ENCODE peak calls at places on chromosomes 7 and 10, in eight cellular contexts. G, P, K, H, E, A, L and T are unnamed samples.

GRCh38 chr10:85430991-85431390 is 935.6 kb downstream of the GRID1 start:
- DNase-seq in E (no peak), A (peak; percentile 39), K (no peak), L (no peak), H (no peak), P (peak; percentile 7), G (no peak), T (peak; percentile 6)

GRCh38 chr10:35460852-35461460 is 124.6 kb downstream of the CCNY start:
- DNase-seq in P (no peak), G (no peak), A (no peak), K (no peak), H (no peak), L (no peak), E (no peak), T (no peak)

GRCh38 chr7:37916673-37917660 is at the start of gene SFRP4:
- DNase-seq in L (peak; percentile 66), E (no peak), A (peak; percentile 76), H (peak; percentile 2), K (peak; percentile 61), P (peak; percentile 65), G (peak; percentile 50), T (no peak)

GRCh38 chr7:76262683-76263402 is 39.6 kb upstream of the HSPB1 start:
- DNase-seq in G (peak; percentile 55), K (peak; percentile 71), E (no peak), P (peak; percentile 52), A (peak; percentile 78), L (peak; percentile 53), H (peak; percentile 65), T (peak; percentile 39)

GRCh38 chr7:150977382-150978135 is 562 bp downstream of the KCNH2 start:
- DNase-seq in A (no peak), K (no peak), H (no peak), P (no peak), G (no peak), L (no peak), E (no peak), T (no peak)

GRCh38 chr10:72310241-72310633 is 36.5 kb downstream of the DDIT4 start:
- DNase-seq in G (no peak), P (no peak), A (no peak), H (peak; percentile 53), L (no peak), E (no peak), K (no peak), T (no peak)

GRCh38 chr7:154598405-154598804 is 404.5 kb downstream of the PAXIP1 start:
- DNase-seq in L (no peak), P (no peak), A (peak; percentile 37), H (no peak), K (no peak), E (no peak), G (no peak), T (no peak)

GRCh38 chr7:84060760-84061261 is 133.8 kb downstream of the SEMA3A start:
- DNase-seq in K (no peak), A (no peak), H (peak; percentile 59), P (peak; percentile 11), G (no peak), L (no peak), E (no peak), T (peak; percentile 78)

GRCh38 chr7:144842377-144842851 is 6.6 kb upstream of the TPK1 start:
- DNase-seq in H (peak; percentile 22), E (no peak), A (peak; percentile 40), G (peak; percentile 85), K (peak; percentile 47), P (no peak), L (peak; percentile 79), T (peak; percentile 86)

GRCh38 chr7:28269700-28270361 is 89.2 kb upstream of the JAZF1 start:
- DNase-seq in A (no peak), L (no peak), K (no peak), E (no peak), P (no peak), G (no peak), H (no peak), T (no peak)

GRCh38 chr7:143884978-143885559 is 16.9 kb downstream of the TCAF1 start:
- DNase-seq in L (no peak), K (no peak), H (peak; percentile 37), G (peak; percentile 44), E (no peak), P (peak; percentile 72), A (peak; percentile 84), T (peak; percentile 26)

GRCh38 chr7:11702938-11703337 is 129.1 kb downstream of the THSD7A start:
- DNase-seq in H (no peak), A (no peak), L (peak; percentile 49), K (no peak), P (no peak), G (no peak), E (no peak), T (no peak)

GRCh38 chr10:119541459-119542356 is 811 bp downstream of the RGS10 start:
- DNase-seq in L (peak; percentile 35), H (no peak), G (no peak), P (no peak), K (no peak), E (no peak), A (no peak), T (no peak)

GRCh38 chr7:133575726-133576125 is 322.8 kb downstream of the EXOC4 start:
- DNase-seq in K (no peak), A (no peak), P (no peak), L (no peak), G (no peak), H (no peak), E (no peak), T (no peak)

GRCh38 chr10:95290801-95291633 is at the start of gene PDLIM1:
- DNase-seq in H (peak; percentile 93), E (peak; percentile 86), L (peak; percentile 80), A (peak; percentile 93), P (no peak), G (peak; percentile 86), K (peak; percentile 82), T (no peak)

GRCh38 chr7:33062023-33062781 is at the start of gene NT5C3A:
- DNase-seq in E (peak; percentile 79), L (peak; percentile 35), A (peak; percentile 63), K (peak; percentile 57), H (peak; percentile 70), G (peak; percentile 72), P (peak; percentile 19), T (no peak)

GRCh38 chr7:111029574-111030357 is 61.2 kb upstream of the LRRN3 start:
- DNase-seq in L (peak; percentile 42), G (no peak), E (no peak), A (peak; percentile 33), H (no peak), K (no peak), P (peak; percentile 39), T (no peak)

GRCh38 chr7:16609842-16610450 is 35.6 kb downstream of the ANKMY2 start:
- DNase-seq in E (no peak), A (peak; percentile 34), P (no peak), G (no peak), K (no peak), H (no peak), L (no peak), T (no peak)

GRCh38 chr10:104732222-104732621 is 91.1 kb downstream of the SORCS3 start:
- DNase-seq in G (no peak), P (no peak), E (no peak), L (no peak), H (no peak), A (no peak), K (no peak), T (no peak)
- H3K27ac ChIP-seq in G (no peak overlapping the region), P (no peak overlapping the region), E (peak overlapping the region; percentile 21), L (no peak overlapping the region), H (no peak overlapping the region), A (peak overlapping the region; percentile 31), K (no peak overlapping the region), T (no peak overlapping the region)

DNA sequence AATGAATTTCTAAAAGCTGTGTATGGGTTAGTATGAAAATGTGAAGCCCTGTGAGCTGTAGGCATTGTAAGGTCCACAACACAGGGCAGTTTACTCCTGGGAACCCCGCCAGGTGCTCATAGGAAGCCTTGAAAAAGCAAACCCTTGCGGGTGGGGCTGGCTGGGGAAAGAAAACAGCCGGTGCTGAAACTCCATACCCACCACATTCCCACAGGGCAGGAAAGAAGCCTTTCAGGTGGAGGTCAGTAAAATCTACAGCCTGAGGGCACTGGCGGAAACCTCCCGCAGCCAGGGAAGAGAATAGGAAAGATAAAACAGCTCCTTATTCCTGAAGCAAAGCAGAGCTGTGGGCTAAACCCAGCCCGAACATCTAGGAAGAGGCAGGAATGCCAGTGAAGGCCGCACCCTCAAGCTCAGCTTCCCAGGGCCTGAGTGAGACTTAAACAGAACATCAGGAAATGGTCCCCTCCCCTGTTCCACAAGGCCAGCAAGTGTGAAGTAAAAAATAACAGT is 34.7 kb downstream of the PODXL start:
- DNase-seq in G (peak; percentile 81), L (peak; percentile 61), K (peak; percentile 95), E (no peak), P (no peak), A (no peak), H (peak; percentile 21), T (no peak)
- H3K27ac ChIP-seq in G (peak overlapping the region; percentile 62), L (peak overlapping the region; percentile 51), K (peak overlapping the region; percentile 77), E (peak overlapping the region; percentile 54), P (no peak overlapping the region), A (peak overlapping the region; percentile 37), H (peak overlapping the region; percentile 44), T (no peak overlapping the region)

DNA sequence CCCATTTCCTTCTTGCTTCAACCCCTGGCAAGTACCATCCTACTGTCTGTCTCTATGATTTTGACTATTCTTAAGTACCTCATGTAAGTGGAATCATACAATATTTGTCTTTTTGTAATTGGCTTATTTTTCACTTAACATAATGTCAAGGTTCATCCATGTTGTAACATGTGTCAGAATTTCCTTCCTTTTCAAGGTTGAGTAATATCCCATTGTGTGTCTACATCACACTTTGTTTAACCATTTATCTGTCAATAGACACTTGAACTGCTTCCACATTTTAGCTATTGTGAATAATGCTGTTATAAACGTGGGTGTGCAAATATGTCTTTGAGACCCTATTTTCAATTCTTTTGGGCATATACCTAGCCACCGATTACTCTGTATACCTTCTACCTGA is 14.0 kb upstream of the CDK14 start:
- DNase-seq in G (no peak), A (no peak), L (no peak), P (no peak), H (no peak), E (no peak), K (no peak), T (no peak)
- H3K27ac ChIP-seq in G (no peak overlapping the region), A (no peak overlapping the region), L (no peak overlapping the region), P (no peak overlapping the region), H (no peak overlapping the region), E (no peak overlapping the region), K (no peak overlapping the region), T (no peak overlapping the region)

DNA sequence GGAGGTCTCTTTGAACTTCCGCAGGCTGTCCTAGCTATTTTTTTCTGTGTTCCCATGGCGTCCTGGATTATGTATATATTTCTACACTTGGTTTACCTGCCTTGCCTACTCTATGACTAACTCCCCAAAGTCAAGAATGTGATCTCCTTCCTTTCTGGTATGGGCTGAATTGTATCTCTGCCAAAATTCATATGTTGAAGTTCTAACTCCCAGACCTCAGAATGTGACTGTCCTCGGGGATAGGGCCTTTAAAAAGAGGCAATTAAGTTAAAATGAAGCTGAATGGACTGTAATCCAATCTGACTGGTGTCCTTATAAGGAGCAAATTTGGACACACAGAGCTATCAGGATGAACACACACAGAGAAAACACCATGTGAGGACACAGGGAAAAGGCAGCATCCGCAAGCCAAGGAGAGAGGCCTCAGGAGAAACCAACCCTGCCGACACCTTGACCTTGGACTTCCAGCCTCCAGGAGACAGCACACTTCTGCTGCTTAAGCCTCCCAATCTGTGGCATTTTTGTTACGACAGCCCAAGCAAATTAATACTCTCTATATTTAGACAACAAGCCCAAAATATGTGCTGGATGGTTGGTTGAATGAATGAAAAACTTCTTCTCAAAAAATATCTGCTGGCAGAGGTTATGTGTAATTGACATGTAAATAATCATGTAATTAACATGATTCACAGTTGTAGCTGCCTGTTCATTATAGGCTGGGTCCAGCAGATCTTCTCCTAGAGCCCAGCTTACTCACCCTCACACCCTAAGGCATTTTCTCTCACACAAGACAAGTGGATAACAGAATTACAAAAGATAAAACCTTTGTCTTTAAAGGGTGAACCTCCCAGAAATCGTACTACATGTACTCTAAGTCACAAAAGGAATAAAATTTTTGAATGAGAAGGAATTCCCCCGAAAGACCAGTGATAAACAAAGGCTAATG is 123.7 kb downstream of the CUBN start:
- DNase-seq in A (no peak), G (no peak), P (no peak), E (no peak), L (no peak), K (no peak), H (no peak), T (peak; percentile 73)
- H3K27ac ChIP-seq in A (no peak overlapping the region), G (peak overlapping the region; percentile 37), P (no peak overlapping the region), E (peak overlapping the region; percentile 67), L (no peak overlapping the region), K (no peak overlapping the region), H (no peak overlapping the region), T (no peak overlapping the region)